ENCODE peak calls at places on chromosomes 12 and 14, in eight cellular contexts. One of them, this sample, is unnamed.

GRCh38 chr14:51165415-51165814 is 70.5 kb upstream of the TRIM9 start:
- DNase-seq in aorta: no peak
- DNase-seq in upper lobe of left lung: no peak
- DNase-seq in fibroblast of lung: peak; percentile 43
- DNase-seq in AG04450: no peak
- DNase-seq in anterior cingulate cortex: no peak
- DNase-seq in MV-4-11: no peak
- DNase-seq in pons: no peak
- DNase-seq in this sample: no peak

GRCh38 chr12:75986001-75986739 is 45.4 kb downstream of the PHLDA1 start:
- DNase-seq in aorta: no peak
- DNase-seq in upper lobe of left lung: no peak
- DNase-seq in fibroblast of lung: no peak
- DNase-seq in AG04450: no peak
- DNase-seq in anterior cingulate cortex: no peak
- DNase-seq in MV-4-11: no peak
- DNase-seq in pons: peak; percentile 20
- DNase-seq in this sample: no peak

GRCh38 chr12:46473634-46474201 is 101.1 kb upstream of the SLC38A2 start:
- DNase-seq in aorta: peak; percentile 83
- DNase-seq in upper lobe of left lung: peak; percentile 88
- DNase-seq in fibroblast of lung: peak; percentile 96
- DNase-seq in AG04450: peak; percentile 87
- DNase-seq in anterior cingulate cortex: no peak
- DNase-seq in MV-4-11: peak; percentile 92
- DNase-seq in pons: peak; percentile 63
- DNase-seq in this sample: peak; percentile 88

GRCh38 chr12:19657401-19657800 is 218.1 kb downstream of the AEBP2 start:
- DNase-seq in aorta: no peak
- DNase-seq in upper lobe of left lung: no peak
- DNase-seq in fibroblast of lung: peak; percentile 17
- DNase-seq in AG04450: no peak
- DNase-seq in anterior cingulate cortex: no peak
- DNase-seq in MV-4-11: no peak
- DNase-seq in pons: no peak
- DNase-seq in this sample: no peak

GRCh38 chr12:77796775-77797174 is 33.9 kb upstream of the NAV3 start:
- DNase-seq in aorta: no peak
- DNase-seq in upper lobe of left lung: no peak
- DNase-seq in fibroblast of lung: peak; percentile 80
- DNase-seq in AG04450: peak; percentile 15
- DNase-seq in anterior cingulate cortex: no peak
- DNase-seq in MV-4-11: no peak
- DNase-seq in pons: no peak
- DNase-seq in this sample: no peak

GRCh38 chr14:69982220-69982795 is 103.1 kb downstream of the SMOC1 start:
- DNase-seq in aorta: no peak
- DNase-seq in upper lobe of left lung: no peak
- DNase-seq in fibroblast of lung: no peak
- DNase-seq in AG04450: no peak
- DNase-seq in anterior cingulate cortex: no peak
- DNase-seq in MV-4-11: no peak
- DNase-seq in pons: no peak
- DNase-seq in this sample: no peak

GRCh38 chr14:106044949-106045596 is 518.7 kb downstream of the TMEM121 start:
- DNase-seq in aorta: peak; percentile 79
- DNase-seq in upper lobe of left lung: peak; percentile 59
- DNase-seq in fibroblast of lung: no peak
- DNase-seq in AG04450: no peak
- DNase-seq in anterior cingulate cortex: no peak
- DNase-seq in MV-4-11: peak; percentile 86
- DNase-seq in pons: no peak
- DNase-seq in this sample: peak; percentile 82

GRCh38 chr14:68767248-68767645 is 25.6 kb downstream of the ZFP36L1 start:
- DNase-seq in aorta: no peak
- DNase-seq in upper lobe of left lung: no peak
- DNase-seq in fibroblast of lung: no peak
- DNase-seq in AG04450: no peak
- DNase-seq in anterior cingulate cortex: no peak
- DNase-seq in MV-4-11: no peak
- DNase-seq in pons: no peak
- DNase-seq in this sample: no peak

GRCh38 chr12:120598674-120599463 is 17.7 kb upstream of the POP5 start:
- DNase-seq in aorta: peak; percentile 53
- DNase-seq in upper lobe of left lung: peak; percentile 37
- DNase-seq in fibroblast of lung: peak; percentile 31
- DNase-seq in AG04450: no peak
- DNase-seq in anterior cingulate cortex: no peak
- DNase-seq in MV-4-11: peak; percentile 66
- DNase-seq in pons: no peak
- DNase-seq in this sample: no peak

GRCh38 chr14:68340262-68340661 is 452.6 kb downstream of the ZFP36L1 start:
- DNase-seq in aorta: no peak
- DNase-seq in upper lobe of left lung: no peak
- DNase-seq in fibroblast of lung: no peak
- DNase-seq in AG04450: no peak
- DNase-seq in anterior cingulate cortex: no peak
- DNase-seq in MV-4-11: no peak
- DNase-seq in pons: no peak
- DNase-seq in this sample: no peak

GRCh38 chr12:6341439-6342139 is at the start of gene TNFRSF1A:
- DNase-seq in aorta: no peak
- DNase-seq in upper lobe of left lung: peak; percentile 88
- DNase-seq in fibroblast of lung: peak; percentile 83
- DNase-seq in AG04450: peak; percentile 59
- DNase-seq in anterior cingulate cortex: peak; percentile 43
- DNase-seq in MV-4-11: peak; percentile 86
- DNase-seq in pons: peak; percentile 69
- DNase-seq in this sample: peak; percentile 79

GRCh38 chr12:78421011-78421410 is 443.6 kb upstream of the SYT1 start:
- DNase-seq in aorta: no peak
- DNase-seq in upper lobe of left lung: no peak
- DNase-seq in fibroblast of lung: peak; percentile 74
- DNase-seq in AG04450: no peak
- DNase-seq in anterior cingulate cortex: no peak
- DNase-seq in MV-4-11: no peak
- DNase-seq in pons: no peak
- DNase-seq in this sample: no peak

GRCh38 chr12:52245259-52245961 is 12.4 kb downstream of the KRT7 start:
- DNase-seq in aorta: no peak
- DNase-seq in upper lobe of left lung: no peak
- DNase-seq in fibroblast of lung: no peak
- DNase-seq in AG04450: no peak
- DNase-seq in anterior cingulate cortex: no peak
- DNase-seq in MV-4-11: no peak
- DNase-seq in pons: no peak
- DNase-seq in this sample: no peak

GRCh38 chr14:65824285-65824977 is 411.9 kb downstream of the FUT8 start:
- DNase-seq in aorta: no peak
- DNase-seq in upper lobe of left lung: peak; percentile 26
- DNase-seq in fibroblast of lung: peak; percentile 57
- DNase-seq in AG04450: peak; percentile 41
- DNase-seq in anterior cingulate cortex: no peak
- DNase-seq in MV-4-11: peak; percentile 60
- DNase-seq in pons: peak; percentile 84
- DNase-seq in this sample: peak; percentile 20

GRCh38 chr14:31745741-31746140 is 184.5 kb downstream of the NUBPL start:
- DNase-seq in aorta: no peak
- DNase-seq in upper lobe of left lung: no peak
- DNase-seq in fibroblast of lung: no peak
- DNase-seq in AG04450: no peak
- DNase-seq in anterior cingulate cortex: no peak
- DNase-seq in MV-4-11: no peak
- DNase-seq in pons: no peak
- DNase-seq in this sample: no peak

GRCh38 chr12:117328556-117329100 is 32.8 kb downstream of the NOS1 start:
- DNase-seq in aorta: no peak
- DNase-seq in upper lobe of left lung: no peak
- DNase-seq in fibroblast of lung: no peak
- DNase-seq in AG04450: no peak
- DNase-seq in anterior cingulate cortex: no peak
- DNase-seq in MV-4-11: no peak
- DNase-seq in pons: no peak
- DNase-seq in this sample: no peak

GRCh38 chr12:106511365-106511764 is 71.4 kb upstream of the RFX4 start:
- DNase-seq in aorta: no peak
- DNase-seq in upper lobe of left lung: no peak
- DNase-seq in fibroblast of lung: no peak
- DNase-seq in AG04450: no peak
- DNase-seq in anterior cingulate cortex: no peak
- DNase-seq in MV-4-11: no peak
- DNase-seq in pons: no peak
- DNase-seq in this sample: no peak

GRCh38 chr12:91744613-91745012 is 401.0 kb downstream of the BTG1 start:
- DNase-seq in aorta: no peak
- DNase-seq in upper lobe of left lung: no peak
- DNase-seq in fibroblast of lung: no peak
- DNase-seq in AG04450: no peak
- DNase-seq in anterior cingulate cortex: no peak
- DNase-seq in MV-4-11: no peak
- DNase-seq in pons: peak; percentile 16
- DNase-seq in this sample: no peak

GRCh38 chr12:90883456-90883855 is 71.5 kb downstream of the CCER1 start:
- DNase-seq in aorta: no peak
- DNase-seq in upper lobe of left lung: no peak
- DNase-seq in fibroblast of lung: no peak
- DNase-seq in AG04450: no peak
- DNase-seq in anterior cingulate cortex: no peak
- DNase-seq in MV-4-11: no peak
- DNase-seq in pons: no peak
- DNase-seq in this sample: no peak

GRCh38 chr12:44503329-44503728 is 372.8 kb downstream of the NELL2 start:
- DNase-seq in aorta: no peak
- DNase-seq in upper lobe of left lung: no peak
- DNase-seq in fibroblast of lung: no peak
- DNase-seq in AG04450: no peak
- DNase-seq in anterior cingulate cortex: no peak
- DNase-seq in MV-4-11: no peak
- DNase-seq in pons: no peak
- DNase-seq in this sample: no peak

GRCh38 chr12:91896725-91897515 is 248.7 kb downstream of the BTG1 start:
- DNase-seq in aorta: no peak
- DNase-seq in upper lobe of left lung: no peak
- DNase-seq in fibroblast of lung: peak; percentile 15
- DNase-seq in AG04450: no peak
- DNase-seq in anterior cingulate cortex: no peak
- DNase-seq in MV-4-11: no peak
- DNase-seq in pons: no peak
- DNase-seq in this sample: peak; percentile 77

GRCh38 chr12:1812650-1813302 is 7.6 kb upstream of the LRTM2 start:
- DNase-seq in aorta: no peak
- DNase-seq in upper lobe of left lung: peak; percentile 74
- DNase-seq in fibroblast of lung: peak; percentile 45
- DNase-seq in AG04450: no peak
- DNase-seq in anterior cingulate cortex: no peak
- DNase-seq in MV-4-11: peak; percentile 94
- DNase-seq in pons: peak; percentile 69
- DNase-seq in this sample: no peak

GRCh38 chr12:116303076-116303465 is 25.6 kb upstream of the MED13L start:
- DNase-seq in aorta: no peak
- DNase-seq in upper lobe of left lung: no peak
- DNase-seq in fibroblast of lung: no peak
- DNase-seq in AG04450: no peak
- DNase-seq in anterior cingulate cortex: no peak
- DNase-seq in MV-4-11: peak; percentile 2
- DNase-seq in pons: no peak
- DNase-seq in this sample: no peak

GRCh38 chr12:69240625-69240984 is 1.2 kb downstream of the CPSF6 start:
- DNase-seq in aorta: no peak
- DNase-seq in upper lobe of left lung: no peak
- DNase-seq in fibroblast of lung: peak; percentile 22
- DNase-seq in AG04450: no peak
- DNase-seq in anterior cingulate cortex: no peak
- DNase-seq in MV-4-11: no peak
- DNase-seq in pons: no peak
- DNase-seq in this sample: no peak

GRCh38 chr14:37197421-37198272 is at the start of gene MIPOL1:
- DNase-seq in aorta: peak; percentile 95
- DNase-seq in upper lobe of left lung: peak; percentile 74
- DNase-seq in fibroblast of lung: peak; percentile 89
- DNase-seq in AG04450: peak; percentile 69
- DNase-seq in anterior cingulate cortex: peak; percentile 82
- DNase-seq in MV-4-11: no peak
- DNase-seq in pons: peak; percentile 69
- DNase-seq in this sample: peak; percentile 90

GRCh38 chr14:71319646-71320045 is 412.4 kb downstream of the PCNX1 start:
- DNase-seq in aorta: no peak
- DNase-seq in upper lobe of left lung: no peak
- DNase-seq in fibroblast of lung: no peak
- DNase-seq in AG04450: no peak
- DNase-seq in anterior cingulate cortex: no peak
- DNase-seq in MV-4-11: no peak
- DNase-seq in pons: no peak
- DNase-seq in this sample: no peak

GRCh38 chr12:47264951-47265350 is 185.2 kb upstream of the AMIGO2 start:
- DNase-seq in aorta: no peak
- DNase-seq in upper lobe of left lung: no peak
- DNase-seq in fibroblast of lung: no peak
- DNase-seq in AG04450: no peak
- DNase-seq in anterior cingulate cortex: no peak
- DNase-seq in MV-4-11: no peak
- DNase-seq in pons: no peak
- DNase-seq in this sample: no peak

GRCh38 chr12:110338754-110339153 is 57.7 kb downstream of the ATP2A2 start:
- DNase-seq in aorta: no peak
- DNase-seq in upper lobe of left lung: no peak
- DNase-seq in fibroblast of lung: no peak
- DNase-seq in AG04450: no peak
- DNase-seq in anterior cingulate cortex: no peak
- DNase-seq in MV-4-11: peak; percentile 10
- DNase-seq in pons: no peak
- DNase-seq in this sample: no peak

This sample was measured in right cardiac atrium.